ENCODE peak calls at places on chromosomes 11 and 22, in ten cellular contexts. J, L, K, Q, T, G, A, S, I and C are unnamed samples.

GRCh38 chr11:78840623-78841022 is 266.0 kb upstream of the NARS2 start:
- DNase-seq in S (no peak), I (peak; percentile 69), T (no peak), G (peak; percentile 74), Q (peak; percentile 90), K (no peak), A (no peak), L (peak; percentile 33), J (no peak), C (no peak)

GRCh38 chr11:31805629-31806185 is 5.4 kb downstream of the PAX6 start:
- DNase-seq in A (no peak), G (no peak), S (no peak), Q (no peak), J (no peak), L (no peak), T (no peak), K (no peak), I (no peak), C (no peak)

GRCh38 chr11:61295596-61295926 is 445 bp upstream of the VWCE start:
- DNase-seq in S (peak; percentile 48), L (no peak), J (no peak), Q (no peak), G (peak; percentile 9), T (no peak), K (peak; percentile 25), A (no peak), I (no peak), C (no peak)

GRCh38 chr22:27534720-27535125 is 266.8 kb downstream of the MN1 start:
- DNase-seq in A (no peak), K (no peak), S (no peak), L (peak; percentile 36), I (peak; percentile 77), T (peak; percentile 93), J (no peak), G (peak; percentile 96), Q (peak; percentile 87), C (peak; percentile 20)

GRCh38 chr11:67432655-67433349 is 4.5 kb downstream of the RPS6KB2 start:
- DNase-seq in J (no peak), I (no peak), G (no peak), A (no peak), S (no peak), Q (no peak), L (no peak), K (no peak), T (no peak), C (no peak)

GRCh38 chr11:122595246-122595645 is 60.3 kb upstream of the UBASH3B start:
- DNase-seq in L (no peak), J (no peak), G (no peak), Q (no peak), K (no peak), A (no peak), T (no peak), I (no peak), S (no peak), C (no peak)

GRCh38 chr11:6357222-6357621 is 33.1 kb upstream of the SMPD1 start:
- DNase-seq in S (no peak), Q (peak; percentile 71), I (peak; percentile 95), K (peak; percentile 31), T (peak; percentile 87), L (peak; percentile 76), J (no peak), G (peak; percentile 99), A (no peak), C (peak; percentile 92)

GRCh38 chr11:18522388-18522787 is 4.4 kb downstream of the TSG101 start:
- DNase-seq in I (no peak), A (no peak), G (peak; percentile 30), T (peak; percentile 33), L (no peak), J (no peak), S (no peak), Q (no peak), K (no peak), C (no peak)

GRCh38 chr11:15236514-15236913 is 121.8 kb downstream of the INSC start:
- DNase-seq in T (no peak), K (no peak), J (no peak), A (no peak), G (no peak), S (no peak), Q (no peak), I (no peak), L (no peak), C (no peak)

GRCh38 chr11:44633641-44634040 is 68.2 kb downstream of the CD82 start:
- DNase-seq in I (no peak), G (no peak), L (no peak), J (no peak), Q (no peak), S (no peak), A (no peak), K (no peak), T (no peak), C (no peak)

GRCh38 chr11:1275021-1275420 is 34.4 kb downstream of the TOLLIP start:
- DNase-seq in L (no peak), G (no peak), K (no peak), T (no peak), J (no peak), I (no peak), Q (no peak), S (no peak), A (no peak), C (no peak)

DNA sequence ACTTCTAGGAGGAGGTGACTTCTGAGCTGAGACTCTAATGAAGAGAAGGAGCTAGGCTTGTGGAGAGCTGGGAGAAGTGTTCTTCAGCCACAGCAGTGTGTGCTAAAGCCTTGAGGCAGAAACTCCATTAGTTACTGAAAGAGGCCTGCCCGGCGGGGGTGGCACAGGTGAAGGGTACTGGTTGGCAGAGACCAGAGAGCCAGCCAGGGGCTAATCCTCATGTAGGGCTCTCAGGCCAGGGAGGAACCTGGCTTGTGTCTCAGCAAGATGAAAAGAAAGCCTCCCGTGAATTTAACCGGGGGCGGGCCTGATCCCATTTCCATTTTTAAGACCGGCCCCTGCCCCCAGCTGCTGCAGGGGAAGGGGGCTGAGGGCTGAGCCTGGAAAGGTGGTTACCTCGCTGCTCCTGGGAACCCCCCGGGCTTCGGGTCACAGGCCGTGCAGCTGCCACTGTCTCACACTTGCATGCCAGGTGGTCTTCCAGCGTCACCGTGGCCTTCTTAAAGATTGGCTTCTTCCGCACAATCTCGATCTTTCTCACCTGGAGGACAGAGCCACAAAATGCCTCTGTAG is 15.0 kb downstream of the PDGFB start:
- DNase-seq in G (no peak), S (no peak), A (no peak), J (no peak), L (no peak), T (no peak), I (no peak), Q (no peak), K (no peak), C (no peak)
- H3K4me3 ChIP-seq in G (no peak overlapping the region), S (no peak overlapping the region), A (no peak overlapping the region), J (no peak overlapping the region), L (no peak overlapping the region), T (no peak overlapping the region), I (no peak overlapping the region), Q (no peak overlapping the region), K (no peak overlapping the region), C (no peak overlapping the region)

GRCh38 chr22:50139843-50140415 is 30.6 kb upstream of the PANX2 start:
- DNase-seq in K (no peak), A (no peak), L (no peak), G (no peak), I (no peak), S (no peak), T (no peak), Q (no peak), J (no peak), C (no peak)
- H3K36me3 ChIP-seq in K (no peaks in the 10 kb centered on the region), A (no peaks in the 10 kb centered on the region), L (peaks cover 5% of the 10 kb centered on the region), G (no peaks in the 10 kb centered on the region), I (peaks cover 11% of the 10 kb centered on the region), S (no peaks in the 10 kb centered on the region), T (no peaks in the 10 kb centered on the region), Q (no peaks in the 10 kb centered on the region), J (no peaks in the 10 kb centered on the region), C (no peaks in the 10 kb centered on the region)

GRCh38 chr11:110176366-110177056 is 83.3 kb downstream of the ZC3H12C start:
- DNase-seq in Q (peak; percentile 52), T (peak; percentile 56), A (no peak), G (peak; percentile 46), I (peak; percentile 51), K (no peak), L (no peak), J (no peak), S (no peak), C (no peak)

GRCh38 chr11:110174645-110175310 is 81.6 kb downstream of the ZC3H12C start:
- DNase-seq in T (peak; percentile 26), I (peak; percentile 73), G (peak; percentile 68), J (no peak), S (no peak), L (no peak), K (no peak), A (no peak), Q (peak; percentile 34), C (no peak)

GRCh38 chr11:110177057-110177397 is 83.8 kb downstream of the ZC3H12C start:
- DNase-seq in Q (no peak), G (no peak), J (no peak), I (no peak), S (no peak), L (no peak), A (no peak), T (no peak), K (no peak), C (no peak)

GRCh38 chr11:110172666-110173065 is 79.5 kb downstream of the ZC3H12C start:
- DNase-seq in I (peak; percentile 22), T (no peak), A (no peak), J (no peak), K (no peak), L (no peak), G (peak; percentile 17), S (no peak), Q (no peak), C (no peak)

DNA sequence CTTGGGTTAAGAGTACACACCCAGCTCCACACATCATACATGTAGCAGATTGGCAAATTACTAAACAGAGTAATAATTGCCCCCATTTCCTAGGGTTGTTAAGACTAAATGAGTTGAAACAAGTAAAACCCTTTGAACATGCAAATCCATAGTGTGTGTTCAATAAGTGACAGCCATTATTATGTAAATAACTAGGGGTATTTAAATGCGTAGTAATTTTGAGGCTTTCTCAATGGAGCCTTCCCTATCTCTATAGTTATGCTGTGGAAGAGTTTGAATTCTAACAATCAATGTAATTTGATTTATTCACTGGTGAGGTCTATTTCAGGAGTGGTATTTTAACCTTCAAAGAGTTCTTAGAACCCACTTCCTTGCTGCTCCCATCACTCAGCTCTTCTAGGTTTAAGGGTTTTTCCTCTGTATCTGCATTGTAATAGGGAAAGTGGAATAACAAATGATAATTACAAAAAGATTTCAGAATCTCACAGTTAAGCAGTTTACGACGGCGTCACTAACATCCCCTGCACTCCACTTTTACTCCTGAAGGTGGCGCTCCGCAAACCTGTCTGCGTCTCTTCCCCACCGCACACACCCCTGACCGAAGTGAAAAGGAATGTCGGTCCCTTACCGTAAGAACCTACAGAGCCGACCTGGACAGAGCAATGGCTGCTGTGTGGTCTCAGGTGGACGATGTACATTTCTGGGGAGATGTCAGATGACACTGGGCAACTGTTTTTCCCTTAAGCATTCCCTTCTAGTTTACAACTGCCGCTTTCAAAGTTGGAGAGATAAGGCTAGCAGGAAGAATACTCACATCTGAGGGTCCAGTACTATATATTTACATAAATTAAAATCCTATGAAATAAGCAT is 80.8 kb downstream of the ZC3H12C start:
- DNase-seq in K (peak; percentile 77), S (peak; percentile 57), I (peak; percentile 64), G (peak; percentile 70), J (peak; percentile 57), T (peak; percentile 59), A (peak; percentile 67), L (no peak), Q (peak; percentile 81), C (peak; percentile 47)
- H3K4me3 ChIP-seq in K (no peak overlapping the region), S (no peak overlapping the region), I (peak overlapping the region; percentile 12), G (peak overlapping the region; percentile 62), J (no peak overlapping the region), T (peak overlapping the region; percentile 74), A (no peak overlapping the region), L (no peak overlapping the region), Q (peak overlapping the region; percentile 23), C (no peak overlapping the region)

GRCh38 chr11:9082575-9082974 is 8.8 kb downstream of the SCUBE2 start:
- DNase-seq in S (no peak), L (no peak), J (no peak), G (no peak), Q (no peak), I (no peak), K (no peak), T (no peak), A (no peak), C (no peak)
- H3K36me3 ChIP-seq in S (no peaks in the 10 kb centered on the region), L (no peaks in the 10 kb centered on the region), J (no peaks in the 10 kb centered on the region), G (no peaks in the 10 kb centered on the region), Q (no peaks in the 10 kb centered on the region), I (no peaks in the 10 kb centered on the region), K (no peaks in the 10 kb centered on the region), T (no peaks in the 10 kb centered on the region), A (no peaks in the 10 kb centered on the region), C (no peaks in the 10 kb centered on the region)